ENCODE peak calls at places on chromosomes 2 and 18, in six cellular contexts. S, J, W, X, F and L are unnamed samples.
A peak's percentile ranks its signal among the peaks of the same experiment; 100 is the strongest.

GRCh38 chr2:178756843-178757242 is 50.4 kb downstream of the TTN start:
- DNase-seq in S (no peak), J (no peak), W (no peak), X (no peak), F (no peak), L (no peak)

GRCh38 chr2:17518212-17519154 is at the start of gene RAD51AP2:
- DNase-seq in S (no peak), J (peak; percentile 25), W (no peak), X (peak; percentile 52), F (peak; percentile 81), L (peak; percentile 83)

GRCh38 chr2:218264773-218265601 is 4.2 kb downstream of the GPBAR1 start:
- DNase-seq in S (no peak), J (no peak), W (no peak), X (no peak), F (no peak), L (no peak)

GRCh38 chr18:38359258-38359657 is 793.7 kb upstream of the CELF4 start:
- DNase-seq in S (no peak), J (no peak), W (no peak), X (no peak), F (no peak), L (no peak)

GRCh38 chr18:14978962-14979535 is 231.1 kb downstream of the ANKRD30B start:
- DNase-seq in S (no peak), J (no peak), W (no peak), X (peak; percentile 61), F (no peak), L (no peak)

GRCh38 chr2:85053802-85054201 is 79.4 kb upstream of the TCF7L1 start:
- DNase-seq in S (no peak), J (no peak), W (no peak), X (peak; percentile 21), F (peak; percentile 62), L (no peak)

GRCh38 chr18:34122724-34123334 is 101.9 kb downstream of the NOL4 start:
- DNase-seq in S (no peak), J (peak; percentile 65), W (no peak), X (peak; percentile 5), F (no peak), L (no peak)

GRCh38 chr2:68831688-68832087 is 39.5 kb downstream of the BMP10 start:
- DNase-seq in S (no peak), J (no peak), W (no peak), X (peak; percentile 21), F (no peak), L (no peak)